ENCODE peak calls at places on chromosomes 4 and X, in seven cellular contexts. One of them, this sample, is unnamed.
A peak's percentile ranks its signal among the peaks of the same experiment; 100 is the strongest.

GRCh38 chr4:83629945-83630684 is 94.2 kb downstream of the GPAT3 start:
- DNase-seq in fibroblast of pulmonary artery: peak; percentile 77
- DNase-seq in glomerular endothelial cell: peak; percentile 71
- DNase-seq in CD8-positive, alpha-beta T cell: no peak
- DNase-seq in astrocyte of the hippocampus: no peak
- DNase-seq in stimulated activated CD4-positive, alpha-beta T cell treated with anti-CD3 and anti-CD28 coated beads, TNF-alpha, amount 100 ng/mL, for 1 hour: no peak
- DNase-seq in right lobe of liver: no peak
- DNase-seq in this sample: no peak

GRCh38 chr4:159105063-159105414 is 2.2 kb downstream of the RAPGEF2 start:
- DNase-seq in fibroblast of pulmonary artery: peak; percentile 31
- DNase-seq in astrocyte of the hippocampus: peak; percentile 40
- DNase-seq in stimulated activated CD4-positive, alpha-beta T cell treated with anti-CD3 and anti-CD28 coated beads, TNF-alpha, amount 100 ng/mL, for 1 hour: no peak
- DNase-seq in glomerular endothelial cell: no peak
- DNase-seq in CD8-positive, alpha-beta T cell: no peak
- DNase-seq in right lobe of liver: no peak
- DNase-seq in this sample: no peak

GRCh38 chr4:148774134-148774533 is 331.9 kb upstream of the NR3C2 start:
- DNase-seq in right lobe of liver: no peak
- DNase-seq in stimulated activated CD4-positive, alpha-beta T cell treated with anti-CD3 and anti-CD28 coated beads, TNF-alpha, amount 100 ng/mL, for 1 hour: no peak
- DNase-seq in glomerular endothelial cell: no peak
- DNase-seq in fibroblast of pulmonary artery: no peak
- DNase-seq in CD8-positive, alpha-beta T cell: no peak
- DNase-seq in astrocyte of the hippocampus: no peak
- DNase-seq in this sample: no peak

GRCh38 chr4:10015140-10015753 is 6.0 kb downstream of the SLC2A9 start:
- DNase-seq in fibroblast of pulmonary artery: peak; percentile 77
- DNase-seq in stimulated activated CD4-positive, alpha-beta T cell treated with anti-CD3 and anti-CD28 coated beads, TNF-alpha, amount 100 ng/mL, for 1 hour: no peak
- DNase-seq in CD8-positive, alpha-beta T cell: no peak
- DNase-seq in right lobe of liver: peak; percentile 66
- DNase-seq in glomerular endothelial cell: no peak
- DNase-seq in astrocyte of the hippocampus: peak; percentile 74
- DNase-seq in this sample: no peak

GRCh38 chrX:24398766-24399165 is 38.3 kb downstream of the SUPT20HL1 start:
- DNase-seq in stimulated activated CD4-positive, alpha-beta T cell treated with anti-CD3 and anti-CD28 coated beads, TNF-alpha, amount 100 ng/mL, for 1 hour: no peak
- DNase-seq in astrocyte of the hippocampus: no peak
- DNase-seq in right lobe of liver: no peak
- DNase-seq in fibroblast of pulmonary artery: no peak
- DNase-seq in glomerular endothelial cell: no peak
- DNase-seq in CD8-positive, alpha-beta T cell: no peak
- DNase-seq in this sample: no peak

GRCh38 chr4:142940614-142941013 is 94.5 kb upstream of the INPP4B start:
- DNase-seq in fibroblast of pulmonary artery: no peak
- DNase-seq in CD8-positive, alpha-beta T cell: no peak
- DNase-seq in astrocyte of the hippocampus: peak; percentile 3
- DNase-seq in stimulated activated CD4-positive, alpha-beta T cell treated with anti-CD3 and anti-CD28 coated beads, TNF-alpha, amount 100 ng/mL, for 1 hour: no peak
- DNase-seq in glomerular endothelial cell: no peak
- DNase-seq in right lobe of liver: no peak
- DNase-seq in this sample: no peak

GRCh38 chrX:68084765-68085164 is 348.5 kb downstream of the OPHN1 start:
- DNase-seq in astrocyte of the hippocampus: no peak
- DNase-seq in right lobe of liver: peak; percentile 41
- DNase-seq in CD8-positive, alpha-beta T cell: no peak
- DNase-seq in glomerular endothelial cell: no peak
- DNase-seq in fibroblast of pulmonary artery: peak; percentile 63
- DNase-seq in stimulated activated CD4-positive, alpha-beta T cell treated with anti-CD3 and anti-CD28 coated beads, TNF-alpha, amount 100 ng/mL, for 1 hour: no peak
- DNase-seq in this sample: no peak

GRCh38 chrX:38282044-38282443 is 45.3 kb downstream of the RPGR start:
- DNase-seq in fibroblast of pulmonary artery: peak; percentile 52
- DNase-seq in CD8-positive, alpha-beta T cell: no peak
- DNase-seq in stimulated activated CD4-positive, alpha-beta T cell treated with anti-CD3 and anti-CD28 coated beads, TNF-alpha, amount 100 ng/mL, for 1 hour: no peak
- DNase-seq in glomerular endothelial cell: no peak
- DNase-seq in astrocyte of the hippocampus: peak; percentile 36
- DNase-seq in right lobe of liver: no peak
- DNase-seq in this sample: no peak

GRCh38 chr4:47209833-47210232 is 178.5 kb downstream of the GABRB1 start:
- DNase-seq in stimulated activated CD4-positive, alpha-beta T cell treated with anti-CD3 and anti-CD28 coated beads, TNF-alpha, amount 100 ng/mL, for 1 hour: no peak
- DNase-seq in astrocyte of the hippocampus: peak; percentile 78
- DNase-seq in fibroblast of pulmonary artery: peak; percentile 72
- DNase-seq in CD8-positive, alpha-beta T cell: no peak
- DNase-seq in glomerular endothelial cell: no peak
- DNase-seq in right lobe of liver: no peak
- DNase-seq in this sample: peak; percentile 36

GRCh38 chr4:127505203-127505602 is 127.6 kb upstream of the INTU start:
- DNase-seq in CD8-positive, alpha-beta T cell: no peak
- DNase-seq in stimulated activated CD4-positive, alpha-beta T cell treated with anti-CD3 and anti-CD28 coated beads, TNF-alpha, amount 100 ng/mL, for 1 hour: no peak
- DNase-seq in fibroblast of pulmonary artery: peak; percentile 84
- DNase-seq in astrocyte of the hippocampus: peak; percentile 86
- DNase-seq in glomerular endothelial cell: peak; percentile 41
- DNase-seq in right lobe of liver: no peak
- DNase-seq in this sample: peak; percentile 25

GRCh38 chrX:41802958-41803357 is 79.0 kb downstream of the GPR82 start:
- DNase-seq in CD8-positive, alpha-beta T cell: no peak
- DNase-seq in stimulated activated CD4-positive, alpha-beta T cell treated with anti-CD3 and anti-CD28 coated beads, TNF-alpha, amount 100 ng/mL, for 1 hour: no peak
- DNase-seq in glomerular endothelial cell: no peak
- DNase-seq in right lobe of liver: no peak
- DNase-seq in astrocyte of the hippocampus: no peak
- DNase-seq in fibroblast of pulmonary artery: no peak
- DNase-seq in this sample: no peak

GRCh38 chr4:7843831-7844230 is 95.8 kb downstream of the AFAP1 start:
- DNase-seq in right lobe of liver: no peak
- DNase-seq in fibroblast of pulmonary artery: no peak
- DNase-seq in astrocyte of the hippocampus: no peak
- DNase-seq in stimulated activated CD4-positive, alpha-beta T cell treated with anti-CD3 and anti-CD28 coated beads, TNF-alpha, amount 100 ng/mL, for 1 hour: no peak
- DNase-seq in glomerular endothelial cell: no peak
- DNase-seq in CD8-positive, alpha-beta T cell: no peak
- DNase-seq in this sample: no peak

GRCh38 chr4:40238008-40238699 is 41.3 kb downstream of the RHOH start:
- DNase-seq in astrocyte of the hippocampus: no peak
- DNase-seq in fibroblast of pulmonary artery: no peak
- DNase-seq in CD8-positive, alpha-beta T cell: no peak
- DNase-seq in glomerular endothelial cell: no peak
- DNase-seq in stimulated activated CD4-positive, alpha-beta T cell treated with anti-CD3 and anti-CD28 coated beads, TNF-alpha, amount 100 ng/mL, for 1 hour: no peak
- DNase-seq in right lobe of liver: no peak
- DNase-seq in this sample: no peak

GRCh38 chr4:150173420-150173819 is 95.2 kb downstream of the DCLK2 start:
- DNase-seq in fibroblast of pulmonary artery: peak; percentile 6
- DNase-seq in stimulated activated CD4-positive, alpha-beta T cell treated with anti-CD3 and anti-CD28 coated beads, TNF-alpha, amount 100 ng/mL, for 1 hour: no peak
- DNase-seq in astrocyte of the hippocampus: peak; percentile 78
- DNase-seq in CD8-positive, alpha-beta T cell: no peak
- DNase-seq in right lobe of liver: no peak
- DNase-seq in glomerular endothelial cell: no peak
- DNase-seq in this sample: no peak

GRCh38 chr4:11748169-11748872 is 319.6 kb upstream of the HS3ST1 start:
- DNase-seq in stimulated activated CD4-positive, alpha-beta T cell treated with anti-CD3 and anti-CD28 coated beads, TNF-alpha, amount 100 ng/mL, for 1 hour: no peak
- DNase-seq in fibroblast of pulmonary artery: peak; percentile 88
- DNase-seq in astrocyte of the hippocampus: peak; percentile 74
- DNase-seq in right lobe of liver: no peak
- DNase-seq in CD8-positive, alpha-beta T cell: no peak
- DNase-seq in glomerular endothelial cell: peak; percentile 83
- DNase-seq in this sample: peak; percentile 58

GRCh38 chr4:42786350-42787070 is 106.0 kb upstream of the GRXCR1 start:
- DNase-seq in fibroblast of pulmonary artery: no peak
- DNase-seq in astrocyte of the hippocampus: no peak
- DNase-seq in right lobe of liver: no peak
- DNase-seq in CD8-positive, alpha-beta T cell: no peak
- DNase-seq in glomerular endothelial cell: no peak
- DNase-seq in stimulated activated CD4-positive, alpha-beta T cell treated with anti-CD3 and anti-CD28 coated beads, TNF-alpha, amount 100 ng/mL, for 1 hour: no peak
- DNase-seq in this sample: no peak

GRCh38 chrX:38638952-38639529 is 77.7 kb downstream of the TSPAN7 start:
- DNase-seq in fibroblast of pulmonary artery: no peak
- DNase-seq in right lobe of liver: no peak
- DNase-seq in astrocyte of the hippocampus: no peak
- DNase-seq in CD8-positive, alpha-beta T cell: no peak
- DNase-seq in stimulated activated CD4-positive, alpha-beta T cell treated with anti-CD3 and anti-CD28 coated beads, TNF-alpha, amount 100 ng/mL, for 1 hour: no peak
- DNase-seq in glomerular endothelial cell: no peak
- DNase-seq in this sample: no peak

GRCh38 chrX:16883487-16883804 is 13.3 kb upstream of the RBBP7 start:
- DNase-seq in right lobe of liver: no peak
- DNase-seq in astrocyte of the hippocampus: no peak
- DNase-seq in stimulated activated CD4-positive, alpha-beta T cell treated with anti-CD3 and anti-CD28 coated beads, TNF-alpha, amount 100 ng/mL, for 1 hour: no peak
- DNase-seq in fibroblast of pulmonary artery: no peak
- DNase-seq in glomerular endothelial cell: no peak
- DNase-seq in CD8-positive, alpha-beta T cell: no peak
- DNase-seq in this sample: no peak

GRCh38 chrX:149871940-149872339 is 9.0 kb upstream of the MAGEA8 start:
- DNase-seq in astrocyte of the hippocampus: peak; percentile 4
- DNase-seq in stimulated activated CD4-positive, alpha-beta T cell treated with anti-CD3 and anti-CD28 coated beads, TNF-alpha, amount 100 ng/mL, for 1 hour: peak; percentile 27
- DNase-seq in CD8-positive, alpha-beta T cell: peak; percentile 59
- DNase-seq in right lobe of liver: no peak
- DNase-seq in fibroblast of pulmonary artery: peak; percentile 4
- DNase-seq in glomerular endothelial cell: no peak
- DNase-seq in this sample: no peak

GRCh38 chr4:1277667-1278335 is 11.9 kb upstream of the MAEA start:
- DNase-seq in glomerular endothelial cell: no peak
- DNase-seq in fibroblast of pulmonary artery: peak; percentile 23
- DNase-seq in right lobe of liver: no peak
- DNase-seq in CD8-positive, alpha-beta T cell: no peak
- DNase-seq in astrocyte of the hippocampus: no peak
- DNase-seq in stimulated activated CD4-positive, alpha-beta T cell treated with anti-CD3 and anti-CD28 coated beads, TNF-alpha, amount 100 ng/mL, for 1 hour: no peak
- DNase-seq in this sample: no peak

This sample was measured in epithelial cell of proximal tubule.